ENCODE peak calls at places on chromosomes 16 and 17, in seven cellular contexts. One of them, this sample, is unnamed. For H3K27me3 and H3K36me3, the result is how much of the 10 kb centered on the place peaks cover.

GRCh38 chr17:43940630-43941029 is 1.6 kb downstream of the PPY start:
- DNase-seq in tibial artery: no peak
- DNase-seq in fibroblast of lung: peak
- DNase-seq in BJ: no peak
- DNase-seq in ascending aorta: no peak
- DNase-seq in suprapubic skin: no peak
- DNase-seq in neural progenitor cell: peak
- DNase-seq in this sample: peak

GRCh38 chr17:7293131-7293557 is 1.3 kb downstream of the YBX2 start:
- DNase-seq in neural progenitor cell: no peak
- DNase-seq in ascending aorta: no peak
- DNase-seq in BJ: no peak
- DNase-seq in tibial artery: no peak
- DNase-seq in suprapubic skin: no peak
- DNase-seq in fibroblast of lung: no peak
- DNase-seq in this sample: peak

GRCh38 chr16:20966746-20967145 is 66.2 kb downstream of the LYRM1 start:
- DNase-seq in BJ: no peak
- DNase-seq in fibroblast of lung: no peak
- DNase-seq in ascending aorta: no peak
- DNase-seq in suprapubic skin: no peak
- DNase-seq in tibial artery: no peak
- DNase-seq in neural progenitor cell: peak
- DNase-seq in this sample: no peak

GRCh38 chr17:67386965-67387551 is 10.0 kb downstream of the PITPNC1 start:
- DNase-seq in ascending aorta: no peak
- DNase-seq in tibial artery: no peak
- DNase-seq in suprapubic skin: no peak
- DNase-seq in BJ: no peak
- DNase-seq in neural progenitor cell: peak
- DNase-seq in fibroblast of lung: peak
- DNase-seq in this sample: peak

GRCh38 chr16:75380870-75381269 is 52.4 kb downstream of the CFDP1 start:
- DNase-seq in fibroblast of lung: peak
- DNase-seq in tibial artery: no peak
- DNase-seq in BJ: no peak
- DNase-seq in neural progenitor cell: no peak
- DNase-seq in suprapubic skin: no peak
- DNase-seq in ascending aorta: no peak
- DNase-seq in this sample: no peak

GRCh38 chr17:45353047-45353446 is 36.2 kb upstream of the MAP3K14 start:
- DNase-seq in BJ: no peak
- DNase-seq in neural progenitor cell: no peak
- DNase-seq in suprapubic skin: peak
- DNase-seq in ascending aorta: no peak
- DNase-seq in fibroblast of lung: no peak
- DNase-seq in tibial artery: no peak
- DNase-seq in this sample: no peak

GRCh38 chr17:61492759-61493526 is 40.7 kb downstream of the TBX4 start:
- DNase-seq in BJ: peak
- DNase-seq in fibroblast of lung: no peak
- DNase-seq in suprapubic skin: no peak
- DNase-seq in neural progenitor cell: no peak
- DNase-seq in tibial artery: no peak
- DNase-seq in ascending aorta: no peak
- DNase-seq in this sample: peak

GRCh38 chr17:28938552-28938951 is 12.8 kb downstream of the PHF12 start:
- DNase-seq in fibroblast of lung: no peak
- DNase-seq in ascending aorta: no peak
- DNase-seq in BJ: no peak
- DNase-seq in tibial artery: no peak
- DNase-seq in suprapubic skin: no peak
- DNase-seq in neural progenitor cell: no peak
- DNase-seq in this sample: no peak

GRCh38 chr17:80987941-80988461 is 3.6 kb upstream of the CHMP6 start:
- DNase-seq in fibroblast of lung: no peak
- DNase-seq in BJ: no peak
- DNase-seq in tibial artery: no peak
- DNase-seq in ascending aorta: no peak
- DNase-seq in neural progenitor cell: no peak
- DNase-seq in suprapubic skin: peak
- DNase-seq in this sample: peak

GRCh38 chr16:71637398-71637797 is 11.4 kb downstream of the MARVELD3 start:
- DNase-seq in tibial artery: no peak
- DNase-seq in suprapubic skin: no peak
- DNase-seq in ascending aorta: no peak
- DNase-seq in neural progenitor cell: peak
- DNase-seq in fibroblast of lung: no peak
- DNase-seq in BJ: peak
- DNase-seq in this sample: peak

GRCh38 chr16:12093902-12094301 is 117.4 kb downstream of the SNX29 start:
- DNase-seq in neural progenitor cell: no peak
- DNase-seq in tibial artery: no peak
- DNase-seq in ascending aorta: no peak
- DNase-seq in suprapubic skin: no peak
- DNase-seq in fibroblast of lung: no peak
- DNase-seq in BJ: no peak
- DNase-seq in this sample: no peak

GRCh38 chr16:65624696-65625095 is 502.8 kb upstream of the CDH11 start:
- DNase-seq in tibial artery: no peak
- DNase-seq in suprapubic skin: no peak
- DNase-seq in neural progenitor cell: no peak
- DNase-seq in fibroblast of lung: peak
- DNase-seq in ascending aorta: no peak
- DNase-seq in BJ: no peak
- DNase-seq in this sample: no peak

GRCh38 chr17:4365628-4366311 is 705 bp downstream of the UBE2G1 start:
- DNase-seq in suprapubic skin: peak
- DNase-seq in BJ: no peak
- DNase-seq in ascending aorta: no peak
- DNase-seq in fibroblast of lung: no peak
- DNase-seq in tibial artery: no peak
- DNase-seq in neural progenitor cell: peak
- DNase-seq in this sample: peak

GRCh38 chr16:25692734-25693508 is 1.2 kb downstream of the HS3ST4 start:
- DNase-seq in fibroblast of lung: no peak
- DNase-seq in tibial artery: no peak
- DNase-seq in ascending aorta: no peak
- DNase-seq in suprapubic skin: no peak
- DNase-seq in neural progenitor cell: peak
- DNase-seq in BJ: no peak
- DNase-seq in this sample: peak

GRCh38 chr17:74305865-74306654 is 20.0 kb upstream of the KIF19 start:
- DNase-seq in ascending aorta: no peak
- DNase-seq in fibroblast of lung: no peak
- DNase-seq in neural progenitor cell: peak
- DNase-seq in tibial artery: no peak
- DNase-seq in suprapubic skin: no peak
- DNase-seq in BJ: no peak
- DNase-seq in this sample: no peak

GRCh38 chr17:81913394-81914102 is 2.3 kb upstream of the PCYT2 start:
- DNase-seq in ascending aorta: no peak
- DNase-seq in fibroblast of lung: no peak
- DNase-seq in tibial artery: no peak
- DNase-seq in BJ: no peak
- DNase-seq in neural progenitor cell: no peak
- DNase-seq in suprapubic skin: no peak
- DNase-seq in this sample: no peak

GRCh38 chr17:73803867-73804539 is 159.8 kb upstream of the SDK2 start:
- DNase-seq in neural progenitor cell: no peak
- DNase-seq in tibial artery: no peak
- DNase-seq in fibroblast of lung: no peak
- DNase-seq in ascending aorta: no peak
- DNase-seq in BJ: no peak
- DNase-seq in suprapubic skin: no peak
- DNase-seq in this sample: no peak

GRCh38 chr16:81535679-81536360 is 91.2 kb downstream of the CMIP start:
- DNase-seq in suprapubic skin: no peak
- DNase-seq in tibial artery: no peak
- DNase-seq in neural progenitor cell: no peak
- DNase-seq in BJ: no peak
- DNase-seq in ascending aorta: no peak
- DNase-seq in fibroblast of lung: no peak
- DNase-seq in this sample: no peak

GRCh38 chr17:21174719-21175118 is 39.2 kb downstream of the TMEM11 start:
- DNase-seq in neural progenitor cell: no peak
- DNase-seq in suprapubic skin: peak
- DNase-seq in BJ: no peak
- DNase-seq in tibial artery: no peak
- DNase-seq in ascending aorta: no peak
- DNase-seq in fibroblast of lung: no peak
- DNase-seq in this sample: no peak

GRCh38 chr17:41835214-41835799 is 725 bp downstream of the NT5C3B start:
- DNase-seq in tibial artery: no peak
- DNase-seq in BJ: no peak
- DNase-seq in suprapubic skin: no peak
- DNase-seq in fibroblast of lung: no peak
- DNase-seq in neural progenitor cell: peak
- DNase-seq in ascending aorta: no peak
- DNase-seq in this sample: peak

GRCh38 chr17:36657763-36658490 is 56.5 kb downstream of the MRM1 start:
- DNase-seq in suprapubic skin: no peak
- DNase-seq in tibial artery: peak
- DNase-seq in neural progenitor cell: peak
- DNase-seq in BJ: no peak
- DNase-seq in fibroblast of lung: no peak
- DNase-seq in ascending aorta: no peak
- DNase-seq in this sample: peak

GRCh38 chr16:30458561-30459394 is 13.1 kb upstream of the SEPHS2 start:
- DNase-seq in BJ: no peak
- DNase-seq in ascending aorta: no peak
- DNase-seq in neural progenitor cell: no peak
- DNase-seq in suprapubic skin: no peak
- DNase-seq in fibroblast of lung: no peak
- DNase-seq in tibial artery: no peak
- DNase-seq in this sample: peak

GRCh38 chr17:81673561-81674258 is 7.2 kb downstream of the CCDC137 start:
- DNase-seq in fibroblast of lung: no peak
- DNase-seq in suprapubic skin: no peak
- DNase-seq in ascending aorta: no peak
- DNase-seq in BJ: no peak
- DNase-seq in neural progenitor cell: no peak
- DNase-seq in tibial artery: no peak
- DNase-seq in this sample: peak

GRCh38 chr16:6484121-6484520 is 848.5 kb upstream of the RBFOX1 start:
- DNase-seq in neural progenitor cell: no peak
- DNase-seq in ascending aorta: no peak
- DNase-seq in suprapubic skin: no peak
- DNase-seq in BJ: no peak
- DNase-seq in tibial artery: no peak
- DNase-seq in fibroblast of lung: no peak
- DNase-seq in this sample: no peak
- H3K4me3 ChIP-seq in neural progenitor cell: peak
- H3K4me3 ChIP-seq in ascending aorta: no peak
- H3K4me3 ChIP-seq in suprapubic skin: no peak
- H3K4me3 ChIP-seq in BJ: no peak
- H3K4me3 ChIP-seq in tibial artery: no peak
- H3K4me3 ChIP-seq in fibroblast of lung: no peak
- H3K4me3 ChIP-seq in this sample: peak

GRCh38 chr17:34347063-34347462 is 9.2 kb upstream of the CCL13 start:
- DNase-seq in suprapubic skin: no peak
- DNase-seq in fibroblast of lung: no peak
- DNase-seq in BJ: no peak
- DNase-seq in ascending aorta: no peak
- DNase-seq in tibial artery: no peak
- DNase-seq in neural progenitor cell: no peak
- DNase-seq in this sample: no peak

GRCh38 chr17:34337701-34338100 is 18.5 kb downstream of the CCL8 start:
- DNase-seq in ascending aorta: no peak
- DNase-seq in suprapubic skin: no peak
- DNase-seq in BJ: no peak
- DNase-seq in neural progenitor cell: no peak
- DNase-seq in fibroblast of lung: no peak
- DNase-seq in tibial artery: no peak
- DNase-seq in this sample: no peak

GRCh38 chr17:34341916-34342315 is 14.4 kb upstream of the CCL13 start:
- DNase-seq in BJ: no peak
- DNase-seq in ascending aorta: no peak
- DNase-seq in neural progenitor cell: no peak
- DNase-seq in suprapubic skin: no peak
- DNase-seq in tibial artery: no peak
- DNase-seq in fibroblast of lung: no peak
- DNase-seq in this sample: no peak
- H3K27me3 ChIP-seq in BJ: under half
- H3K27me3 ChIP-seq in ascending aorta: under half
- H3K27me3 ChIP-seq in neural progenitor cell: under half
- H3K27me3 ChIP-seq in suprapubic skin: under half
- H3K27me3 ChIP-seq in tibial artery: under half
- H3K27me3 ChIP-seq in fibroblast of lung: under half
- H3K27me3 ChIP-seq in this sample: under half

DNA sequence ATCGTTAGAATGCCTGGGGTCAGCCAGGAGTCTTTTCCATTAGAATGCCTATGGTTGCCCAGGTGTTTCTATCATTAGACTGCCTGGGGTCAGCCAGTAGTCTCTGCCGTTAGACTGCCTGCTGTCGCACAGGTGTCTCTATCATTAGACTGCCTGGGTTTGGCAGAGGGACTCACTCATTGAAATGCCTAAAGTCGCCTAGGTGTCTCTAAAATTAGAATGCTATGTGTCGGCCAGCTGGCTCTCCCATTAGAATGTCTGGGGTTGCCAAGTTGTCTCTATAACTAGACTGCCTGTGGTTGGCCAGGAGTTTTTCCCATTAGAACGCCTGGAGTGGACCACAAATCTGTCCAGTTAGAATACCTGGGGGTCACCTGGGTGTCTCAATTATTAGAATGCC is 2266.5 kb downstream of the TP53TG3F start:
- DNase-seq in fibroblast of lung: no peak
- DNase-seq in BJ: no peak
- DNase-seq in neural progenitor cell: no peak
- DNase-seq in suprapubic skin: no peak
- DNase-seq in tibial artery: no peak
- DNase-seq in ascending aorta: no peak
- DNase-seq in this sample: no peak
- H3K36me3 ChIP-seq in fibroblast of lung: under half
- H3K36me3 ChIP-seq in BJ: under half
- H3K36me3 ChIP-seq in neural progenitor cell: under half
- H3K36me3 ChIP-seq in suprapubic skin: under half
- H3K36me3 ChIP-seq in tibial artery: under half
- H3K36me3 ChIP-seq in ascending aorta: under half
- H3K36me3 ChIP-seq in this sample: under half

DNA sequence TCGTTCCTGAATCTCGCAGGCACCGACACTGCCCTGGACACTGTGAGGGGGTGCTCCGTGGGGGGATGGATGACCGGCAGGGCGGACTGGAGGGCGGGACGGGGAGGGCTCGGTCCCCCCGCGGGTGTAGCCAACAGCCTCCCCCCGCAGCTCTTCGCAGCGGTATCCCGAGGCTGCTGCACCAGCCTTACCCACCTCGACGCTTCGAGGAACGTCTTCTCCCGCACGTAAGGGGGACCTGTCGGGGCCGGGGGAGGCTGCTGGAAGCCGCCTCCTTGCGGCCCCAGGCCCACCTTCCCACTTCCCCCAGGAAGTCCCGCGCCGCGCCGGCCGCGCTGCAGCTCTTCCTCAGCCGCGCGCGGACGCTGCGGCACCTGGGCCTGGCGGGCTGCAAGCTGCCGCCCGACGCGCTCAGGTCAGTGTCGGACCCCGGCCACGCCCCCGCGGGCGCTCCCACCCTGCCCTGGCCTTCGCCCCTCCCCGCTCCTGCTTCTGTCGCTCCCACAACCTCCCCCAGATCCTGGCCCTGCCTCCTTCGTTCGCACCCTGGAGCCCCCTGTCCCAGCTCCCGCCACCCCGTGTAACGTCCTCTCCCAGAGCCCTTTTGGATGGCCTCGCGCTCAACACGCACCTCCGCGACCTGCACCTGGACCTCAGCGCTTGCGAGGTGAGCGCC is 3.3 kb downstream of the CARMIL2 start:
- DNase-seq in ascending aorta: no peak
- DNase-seq in suprapubic skin: no peak
- DNase-seq in fibroblast of lung: no peak
- DNase-seq in tibial artery: no peak
- DNase-seq in neural progenitor cell: no peak
- DNase-seq in BJ: no peak
- DNase-seq in this sample: peak
- H3K4me3 ChIP-seq in ascending aorta: no peak
- H3K4me3 ChIP-seq in suprapubic skin: no peak
- H3K4me3 ChIP-seq in fibroblast of lung: no peak
- H3K4me3 ChIP-seq in tibial artery: no peak
- H3K4me3 ChIP-seq in neural progenitor cell: no peak
- H3K4me3 ChIP-seq in BJ: no peak
- H3K4me3 ChIP-seq in this sample: no peak

This sample was measured in H7.